ENCODE peak calls at places on chromosomes 6 and 20, in ten cellular contexts. J is adrenal gland, D is spleen, E is heart right ventricle, Q is upper lobe of right lung, G is A673, R is IMR-90, K is kidney, B is A549, W is BE2C. S is an unnamed sample. For H3K4me1, the result is how much of the 10 kb centered on the place peaks cover.

GRCh38 chr20:1979116-1979778 is 14.6 kb downstream of the PDYN start:
- DNase-seq in J (no peak), D (no peak), E (no peak), Q (no peak), G (no peak), R (no peak), K (no peak), B (no peak), W (no peak), S (no peak)

GRCh38 chr6:19181252-19181651 is 655.9 kb upstream of the ID4 start:
- DNase-seq in J (no peak), D (no peak), E (no peak), Q (no peak), G (no peak), R (no peak), K (no peak), B (no peak), W (no peak), S (no peak)

GRCh38 chr20:47743671-47744070 is 41.6 kb downstream of the SULF2 start:
- DNase-seq in J (no peak), D (no peak), E (no peak), Q (no peak), G (no peak), R (no peak), K (no peak), B (no peak), W (no peak), S (no peak)

GRCh38 chr6:1215023-1215422 is 96.9 kb upstream of the FOXQ1 start:
- DNase-seq in J (no peak), D (no peak), E (no peak), Q (no peak), G (no peak), R (no peak), K (no peak), B (no peak), W (no peak), S (no peak)

GRCh38 chr6:90088009-90088408 is 193.7 kb downstream of the GJA10 start:
- DNase-seq in J (no peak), D (no peak), E (no peak), Q (no peak), G (peak), R (peak), K (no peak), B (no peak), W (no peak), S (no peak)

GRCh38 chr6:35388772-35389352 is 46.5 kb downstream of the PPARD start:
- DNase-seq in J (no peak), D (no peak), E (no peak), Q (no peak), G (no peak), R (no peak), K (no peak), B (no peak), W (no peak), S (no peak)

GRCh38 chr20:17461941-17462340 is 69.2 kb downstream of the BFSP1 start:
- DNase-seq in J (no peak), D (no peak), E (no peak), Q (no peak), G (no peak), R (no peak), K (no peak), B (no peak), W (no peak), S (no peak)

GRCh38 chr6:42241915-42242314 is 24.3 kb upstream of the MRPS10 start:
- DNase-seq in J (no peak), D (no peak), E (no peak), Q (no peak), G (no peak), R (no peak), K (no peak), B (no peak), W (no peak), S (no peak)

GRCh38 chr6:3837781-3838180 is 11.4 kb upstream of the FAM50B start:
- DNase-seq in J (no peak), D (no peak), E (no peak), Q (no peak), G (no peak), R (no peak), K (no peak), B (no peak), W (no peak), S (no peak)

GRCh38 chr6:13710552-13711383 is 867 bp downstream of the RANBP9 start:
- DNase-seq in J (peak), D (peak), E (peak), Q (peak), G (peak), R (no peak), K (peak), B (no peak), W (peak), S (peak)

GRCh38 chr6:141418076-141418475 is 714.6 kb upstream of the GJE1 start:
- DNase-seq in J (no peak), D (no peak), E (no peak), Q (no peak), G (no peak), R (no peak), K (no peak), B (no peak), W (no peak), S (no peak)

GRCh38 chr6:166989427-166990034 is 9.7 kb upstream of the CEP43 start:
- DNase-seq in J (peak), D (no peak), E (peak), Q (no peak), G (peak), R (peak), K (no peak), B (peak), W (peak), S (no peak)

GRCh38 chr6:127904160-127904559 is 3.3 kb upstream of the THEMIS start:
- DNase-seq in J (no peak), D (no peak), E (no peak), Q (no peak), G (no peak), R (no peak), K (no peak), B (no peak), W (no peak), S (no peak)

GRCh38 chr6:112983741-112984221 is 636.7 kb downstream of the RFPL4B start:
- DNase-seq in J (no peak), D (no peak), E (no peak), Q (no peak), G (peak), R (peak), K (no peak), B (peak), W (no peak), S (no peak)

GRCh38 chr6:138517635-138518034 is 18.3 kb upstream of the NHSL1 start:
- DNase-seq in J (peak), D (peak), E (peak), Q (no peak), G (peak), R (peak), K (no peak), B (peak), W (peak), S (peak)

GRCh38 chr6:145734486-145735355 is 599 bp downstream of the EPM2A start:
- DNase-seq in J (peak), D (peak), E (peak), Q (peak), G (peak), R (peak), K (peak), B (peak), W (peak), S (peak)
- TF ChIP-seq CTCF in J (no peak), D (no peak), E (no peak), Q (no peak), G (no peak), R (no peak), K (no peak), B (no peak), W (no peak), S (no peak)

GRCh38 chr20:58058421-58059140 is 169.9 kb downstream of the ANKRD60 start:
- DNase-seq in J (no peak), D (no peak), E (no peak), Q (no peak), G (no peak), R (no peak), K (no peak), B (no peak), W (no peak), S (no peak)
- H3K4me1 ChIP-seq in J (under half), D (under half), E (under half), Q (under half), G (under half), R (under half), K (under half), B (under half), W (under half), S (under half)

GRCh38 chr6:151379933-151380847 is 11.2 kb downstream of the ZBTB2 start:
- DNase-seq in J (peak), D (no peak), E (no peak), Q (no peak), G (no peak), R (no peak), K (no peak), B (no peak), W (no peak), S (no peak)
- H3K4me3 ChIP-seq in J (no peak), D (peak), E (no peak), Q (no peak), G (no peak), R (no peak), K (no peak), B (no peak), W (no peak), S (no peak)

GRCh38 chr6:76703285-76703684 is 630.8 kb upstream of the IMPG1 start:
- DNase-seq in J (no peak), D (no peak), E (no peak), Q (no peak), G (no peak), R (no peak), K (no peak), B (no peak), W (no peak), S (no peak)

GRCh38 chr6:76703786-76704185 is 631.3 kb upstream of the IMPG1 start:
- DNase-seq in J (no peak), D (no peak), E (no peak), Q (no peak), G (no peak), R (no peak), K (no peak), B (no peak), W (no peak), S (no peak)

GRCh38 chr6:76702187-76702586 is 629.7 kb upstream of the IMPG1 start:
- DNase-seq in J (no peak), D (no peak), E (no peak), Q (no peak), G (no peak), R (no peak), K (no peak), B (peak), W (no peak), S (no peak)

GRCh38 chr6:76697585-76697984 is 625.1 kb upstream of the IMPG1 start:
- DNase-seq in J (no peak), D (no peak), E (no peak), Q (no peak), G (no peak), R (peak), K (no peak), B (peak), W (no peak), S (no peak)

DNA sequence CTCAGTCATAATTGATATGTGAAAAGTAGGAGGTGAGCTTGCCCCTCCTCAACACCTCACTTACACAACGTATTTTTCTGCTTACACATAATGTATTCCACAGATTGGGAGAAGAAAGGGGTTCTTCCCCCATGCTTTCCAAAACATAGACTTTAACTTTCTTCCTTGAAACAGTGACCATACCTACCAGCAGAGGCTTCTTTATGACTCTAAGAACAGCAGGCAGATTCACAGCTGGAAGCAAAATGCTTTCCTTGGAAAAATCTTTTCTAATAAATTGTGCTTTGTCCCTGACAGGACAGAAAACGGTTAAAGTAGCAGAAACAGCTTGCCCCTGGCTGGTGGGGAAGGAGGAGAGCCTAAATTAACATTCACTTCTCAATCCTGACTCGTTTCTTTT is 629.1 kb upstream of the IMPG1 start:
- DNase-seq in J (no peak), D (no peak), E (no peak), Q (no peak), G (no peak), R (no peak), K (no peak), B (no peak), W (no peak), S (no peak)
- TF ChIP-seq CTCF in J (peak), D (no peak), E (no peak), Q (no peak), G (no peak), R (no peak), K (no peak), B (no peak), W (no peak), S (no peak)

GRCh38 chr6:131226465-131226864 is 91.2 kb downstream of the AKAP7 start:
- DNase-seq in J (no peak), D (no peak), E (no peak), Q (no peak), G (no peak), R (no peak), K (no peak), B (no peak), W (no peak), S (no peak)
- H3K4me1 ChIP-seq in J (under half), D (under half), E (under half), Q (under half), G (under half), R (under half), K (under half), B (under half), W (under half), S (under half)

GRCh38 chr6:75656479-75656878 is 54.8 kb downstream of the SENP6 start:
- DNase-seq in J (no peak), D (no peak), E (no peak), Q (no peak), G (no peak), R (no peak), K (no peak), B (no peak), W (no peak), S (no peak)
- H3K4me3 ChIP-seq in J (no peak), D (no peak), E (no peak), Q (no peak), G (no peak), R (no peak), K (no peak), B (no peak), W (no peak), S (no peak)

GRCh38 chr6:107728564-107728897 is 95.6 kb downstream of the SCML4 start:
- DNase-seq in J (no peak), D (no peak), E (no peak), Q (no peak), G (no peak), R (no peak), K (no peak), B (no peak), W (no peak), S (no peak)

GRCh38 chr6:107727096-107727757 is 96.9 kb downstream of the SCML4 start:
- DNase-seq in J (no peak), D (no peak), E (no peak), Q (no peak), G (no peak), R (no peak), K (no peak), B (no peak), W (no peak), S (no peak)

GRCh38 chr6:107730683-107731314 is 93.3 kb downstream of the SCML4 start:
- DNase-seq in J (no peak), D (no peak), E (no peak), Q (no peak), G (no peak), R (no peak), K (no peak), B (no peak), W (no peak), S (no peak)

GRCh38 chr6:107730106-107730505 is 94.0 kb downstream of the SCML4 start:
- DNase-seq in J (no peak), D (no peak), E (no peak), Q (no peak), G (no peak), R (no peak), K (no peak), B (no peak), W (no peak), S (no peak)

GRCh38 chr6:107729098-107729497 is 95.0 kb downstream of the SCML4 start:
- DNase-seq in J (no peak), D (no peak), E (no peak), Q (no peak), G (no peak), R (no peak), K (no peak), B (no peak), W (no peak), S (no peak)
- TF ChIP-seq CTCF in J (no peak), D (no peak), E (no peak), Q (no peak), G (peak), R (no peak), K (no peak), B (no peak), W (peak), S (no peak)

DNA sequence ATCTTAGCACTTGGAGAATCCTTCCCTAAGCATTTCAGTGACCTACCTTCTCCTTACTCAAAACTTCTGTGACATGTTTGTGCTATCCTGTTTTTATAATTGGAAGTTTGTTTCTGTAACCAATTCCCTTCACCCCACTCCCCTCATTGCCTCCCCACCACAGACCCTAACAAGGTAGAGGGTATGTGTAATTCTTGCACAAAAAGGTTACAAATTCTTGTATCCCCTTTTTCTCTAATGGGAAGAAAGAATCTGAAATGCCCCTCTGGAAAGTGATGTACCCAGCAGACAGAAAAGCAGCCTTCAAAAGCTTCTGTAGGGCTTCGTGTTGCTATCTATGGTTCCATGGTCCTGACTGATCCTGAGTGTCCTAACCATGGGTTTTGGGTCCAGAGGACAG is 111.7 kb upstream of the TMEM170B start:
- DNase-seq in J (no peak), D (no peak), E (no peak), Q (no peak), G (no peak), R (no peak), K (no peak), B (no peak), W (no peak), S (no peak)
- H3K4me1 ChIP-seq in J (under half), D (under half), E (under half), Q (half or more), G (under half), R (under half), K (under half), B (half or more), W (under half), S (under half)